ENCODE peak calls at places on chromosomes 4 and X, in six cellular contexts. I is IMR-90, Z is fibroblast of villous mesenchyme, H is H1, M is fibroblast of pulmonary artery, T is H9. F is an unnamed sample.
A peak's percentile ranks its signal among the peaks of the same experiment; 100 is the strongest.

GRCh38 chrX:152418025-152418424 is 33.1 kb downstream of the GABRA3 start:
- DNase-seq in Z (no peak), M (no peak), H (no peak), I (no peak), T (no peak), F (no peak)

GRCh38 chr4:7541414-7541810 is 106.7 kb upstream of the PSAPL1 start:
- DNase-seq in T (no peak), Z (no peak), M (no peak), H (no peak), I (no peak), F (no peak)

GRCh38 chr4:143514432-143514831 is 930 bp downstream of the SMARCA5 start:
- DNase-seq in I (peak; percentile 48), H (peak; percentile 50), T (peak; percentile 46), Z (peak; percentile 67), M (peak; percentile 62), F (no peak)

GRCh38 chrX:150329888-150330287 is 33.2 kb upstream of the MAMLD1 start:
- DNase-seq in M (no peak), H (no peak), T (no peak), I (peak; percentile 26), Z (no peak), F (no peak)

GRCh38 chr4:40486534-40486933 is 143.1 kb downstream of the RBM47 start:
- DNase-seq in T (no peak), Z (peak; percentile 68), H (no peak), M (peak; percentile 81), I (peak; percentile 58), F (no peak)

GRCh38 chrX:51866156-51866555 is 27.3 kb upstream of the MAGED1 start:
- DNase-seq in M (peak; percentile 39), T (no peak), I (peak; percentile 65), Z (peak; percentile 3), H (no peak), F (no peak)

GRCh38 chr4:8403173-8403753 is 37.3 kb downstream of the ACOX3 start:
- DNase-seq in Z (peak; percentile 82), H (peak; percentile 93), I (peak; percentile 77), T (peak; percentile 77), M (peak; percentile 86), F (peak; percentile 86)

GRCh38 chrX:125005863-125006262 is 313.8 kb upstream of the TEX13C start:
- DNase-seq in I (no peak), T (peak; percentile 20), H (no peak), M (no peak), Z (no peak), F (no peak)

GRCh38 chr4:42066402-42066801 is 76.1 kb downstream of the SLC30A9 start:
- DNase-seq in I (no peak), H (no peak), Z (no peak), M (no peak), T (no peak), F (no peak)

GRCh38 chrX:10108288-10108687 is 48.5 kb upstream of the CLCN4 start:
- DNase-seq in I (no peak), M (no peak), H (no peak), T (no peak), Z (no peak), F (no peak)

GRCh38 chr4:70992354-70992753 is 1.1 kb upstream of the DCK start:
- DNase-seq in T (peak; percentile 59), H (no peak), M (no peak), I (no peak), Z (no peak), F (no peak)

GRCh38 chrX:147913570-147913969 is 1.9 kb downstream of the FMR1 start:
- DNase-seq in Z (no peak), M (no peak), I (no peak), T (no peak), H (no peak), F (no peak)

GRCh38 chr4:158535130-158535614 is 13.5 kb downstream of the RXFP1 start:
- DNase-seq in Z (peak; percentile 63), I (peak; percentile 80), T (no peak), M (peak; percentile 69), H (no peak), F (no peak)

GRCh38 chr4:63728480-63729177 is 680.6 kb downstream of the TECRL start:
- DNase-seq in I (no peak), T (peak; percentile 51), M (peak; percentile 2), H (peak; percentile 48), Z (no peak), F (no peak)

GRCh38 chr4:17817027-17817426 is 6.2 kb downstream of the NCAPG start:
- DNase-seq in T (no peak), M (peak; percentile 89), H (no peak), I (peak; percentile 78), Z (peak; percentile 81), F (no peak)

GRCh38 chr4:142405021-142405991 is 440.8 kb downstream of the INPP4B start:
- DNase-seq in H (no peak), T (peak; percentile 30), Z (peak; percentile 75), I (peak; percentile 68), M (peak; percentile 79), F (peak; percentile 30)

GRCh38 chr4:47577779-47578553 is 92.9 kb downstream of the ATP10D start:
- DNase-seq in H (no peak), T (no peak), Z (peak; percentile 84), M (peak; percentile 97), I (peak; percentile 17), F (no peak)

GRCh38 chr4:129783596-129783995 is 687.6 kb downstream of the C4orf33 start:
- DNase-seq in Z (no peak), H (no peak), I (no peak), M (no peak), T (no peak), F (no peak)

GRCh38 chrX:68995780-68996551 is 167.1 kb downstream of the EFNB1 start:
- DNase-seq in Z (peak; percentile 58), H (peak; percentile 30), M (peak; percentile 91), T (peak; percentile 10), I (peak; percentile 78), F (no peak)

GRCh38 chrX:8841911-8842310 is 40.7 kb upstream of the FAM9A start:
- DNase-seq in H (no peak), Z (no peak), T (no peak), M (no peak), I (no peak), F (no peak)

GRCh38 chrX:38375888-38376287 is 23.5 kb downstream of the OTC start:
- DNase-seq in T (no peak), Z (no peak), M (peak; percentile 22), I (no peak), H (no peak), F (no peak)

GRCh38 chrX:10387011-10387410 is 230.2 kb downstream of the CLCN4 start:
- DNase-seq in Z (peak; percentile 62), H (no peak), M (peak; percentile 44), I (peak; percentile 41), T (no peak), F (no peak)

GRCh38 chr4:25441519-25442117 is 64.6 kb downstream of the ANAPC4 start:
- DNase-seq in Z (peak; percentile 56), M (peak; percentile 81), H (peak; percentile 77), I (peak; percentile 59), T (peak; percentile 71), F (no peak)

GRCh38 chrX:117838581-117839331 is 277.9 kb downstream of the KLHL13 start:
- DNase-seq in H (no peak), I (no peak), Z (no peak), T (no peak), M (no peak), F (no peak)

GRCh38 chrX:117092641-117093040 is 629.9 kb upstream of the CT83 start:
- DNase-seq in T (no peak), M (no peak), H (no peak), I (no peak), Z (no peak), F (no peak)

GRCh38 chr4:113837397-113837796 is 75.9 kb upstream of the CAMK2D start:
- DNase-seq in Z (peak; percentile 90), T (no peak), H (no peak), I (peak; percentile 94), M (peak; percentile 89), F (no peak)

GRCh38 chrX:1108451-1109445 is 103.7 kb downstream of the CRLF2 start:
- DNase-seq in M (no peak), H (peak; percentile 67), I (no peak), T (peak; percentile 60), Z (no peak), F (no peak)

GRCh38 chr4:176660561-176660960 is 132.2 kb downstream of the VEGFC start:
- DNase-seq in T (peak; percentile 32), H (no peak), Z (no peak), M (no peak), I (no peak), F (no peak)

GRCh38 chrX:129772796-129773431 is 6.8 kb upstream of the SASH3 start:
- DNase-seq in Z (no peak), T (no peak), H (no peak), I (no peak), M (no peak), F (no peak)

GRCh38 chrX:22889824-22890223 is 109.9 kb upstream of the DDX53 start:
- DNase-seq in Z (no peak), H (no peak), M (no peak), T (no peak), I (no peak), F (no peak)
- TF ChIP-seq CTCF in Z (no peak), H (no peak), M (no peak), T (no peak), I (no peak), F (no peak)

DNA sequence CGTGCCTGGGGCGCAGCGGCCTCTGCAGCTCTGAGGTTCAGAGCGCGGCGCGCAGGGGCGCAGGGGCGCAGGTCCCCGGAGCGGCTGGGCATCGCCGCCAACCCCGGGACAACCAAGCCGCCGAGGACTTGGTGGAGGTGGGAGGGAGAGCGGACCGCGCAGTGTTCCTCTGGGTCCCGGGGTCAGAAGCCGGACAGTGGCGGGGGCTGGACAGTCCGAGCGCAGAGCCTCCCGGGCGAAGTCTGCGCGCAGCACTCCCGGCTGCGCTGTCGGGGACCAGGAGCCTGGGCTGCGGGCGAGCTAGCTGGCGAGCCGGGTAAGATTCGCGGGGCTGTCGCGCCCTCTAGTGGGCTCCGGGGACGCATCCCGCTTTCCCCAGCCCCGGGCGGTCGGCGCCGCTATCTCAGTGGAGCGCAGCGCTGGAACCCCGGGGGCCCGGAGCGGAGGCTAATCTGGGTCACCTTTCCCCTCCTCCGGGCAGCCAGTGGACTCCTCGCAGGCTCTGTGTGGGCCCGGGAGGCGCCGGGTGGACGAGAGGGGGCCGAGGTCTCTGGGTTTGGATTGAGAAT is 4.1 kb downstream of the PDGFRA start:
- DNase-seq in M (peak; percentile 80), T (peak; percentile 86), Z (peak; percentile 83), I (peak; percentile 85), H (peak; percentile 92), F (peak; percentile 57)
- TF ChIP-seq CTCF in M (peak; percentile 55), T (peak; percentile 76), Z (peak; percentile 77), I (peak; percentile 85), H (no peak), F (peak; percentile 68)

DNA sequence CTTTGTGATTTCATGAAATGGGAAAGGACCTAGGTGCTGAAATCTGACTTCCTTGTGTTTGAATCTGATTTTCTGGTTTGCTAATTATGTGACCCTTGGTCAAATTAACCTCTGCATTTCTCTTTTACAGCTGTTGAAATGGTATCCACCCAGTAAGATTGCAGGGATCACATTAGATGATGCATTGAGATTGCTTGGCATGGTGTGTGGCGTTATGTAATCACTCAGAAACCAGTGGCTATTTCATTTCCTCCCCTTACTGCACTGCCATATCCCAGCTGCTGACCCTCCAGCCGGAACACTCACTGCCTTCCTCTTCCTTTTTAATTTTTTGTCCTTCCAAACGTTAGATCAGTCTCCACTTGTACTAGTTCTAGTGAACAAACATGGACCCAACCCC is 79.0 kb downstream of the KLHL8 start:
- DNase-seq in M (peak; percentile 13), I (no peak), H (no peak), T (no peak), Z (no peak), F (no peak)
- TF ChIP-seq CTCF in M (no peak), I (no peak), H (no peak), T (no peak), Z (no peak), F (no peak)

GRCh38 chrX:70201732-70202131 is 24.4 kb downstream of the DGAT2L6 start:
- DNase-seq in H (no peak), T (no peak), I (no peak), M (no peak), Z (no peak), F (no peak)

GRCh38 chrX:70196961-70197805 is 19.9 kb downstream of the DGAT2L6 start:
- DNase-seq in Z (peak; percentile 49), H (peak; percentile 73), I (peak; percentile 40), T (peak; percentile 51), M (peak; percentile 61), F (peak; percentile 33)
- TF ChIP-seq CTCF in Z (peak; percentile 70), H (peak; percentile 34), I (peak; percentile 55), T (peak; percentile 71), M (peak; percentile 72), F (no peak)